ENCODE peak calls at places on chromosomes 3 and 15, in four cellular contexts. L, K, D and U are unnamed samples.

GRCh38 chr3:139292933-139293664 is 50.7 kb upstream of the MRPS22 start:
- DNase-seq in D (no peak), L (no peak), K (no peak), U (no peak)

GRCh38 chr3:32725721-32726120 is 40.7 kb downstream of the CNOT10 start:
- DNase-seq in L (no peak), D (no peak), K (no peak), U (no peak)

GRCh38 chr15:99248000-99248727 is 1.2 kb downstream of the TTC23 start:
- DNase-seq in D (no peak), K (no peak), L (no peak), U (no peak)

GRCh38 chr3:186298876-186299275 is 63.2 kb downstream of the DGKG start:
- DNase-seq in K (no peak), D (no peak), L (no peak), U (no peak)

GRCh38 chr3:105944721-105945120 is 75.9 kb upstream of the CBLB start:
- DNase-seq in D (no peak), L (no peak), K (no peak), U (no peak)

GRCh38 chr15:32979710-32980109 is 214.8 kb downstream of the FMN1 start:
- DNase-seq in K (no peak), D (no peak), L (no peak), U (no peak)

GRCh38 chr3:136428167-136428566 is 178.0 kb downstream of the PCCB start:
- DNase-seq in D (no peak), L (no peak), K (no peak), U (no peak)

GRCh38 chr3:107429330-107430181 is 52.3 kb downstream of the CCDC54 start:
- DNase-seq in D (no peak), K (peak), L (peak), U (peak)

GRCh38 chr15:74127255-74127953 is 3.0 kb upstream of the ISLR2 start:
- DNase-seq in D (peak), L (peak), K (peak), U (peak)

GRCh38 chr3:32026583-32026982 is 45.0 kb downstream of the ZNF860 start:
- DNase-seq in D (no peak), L (no peak), K (no peak), U (no peak)

GRCh38 chr3:63193647-63194046 is 84.5 kb upstream of the SYNPR start:
- DNase-seq in D (peak), L (no peak), K (no peak), U (no peak)

GRCh38 chr15:64019764-64020163 is 26.5 kb downstream of the DAPK2 start:
- DNase-seq in D (peak), K (no peak), L (peak), U (no peak)

GRCh38 chr3:481680-482079 is 285.1 kb downstream of the CHL1 start:
- DNase-seq in L (no peak), D (no peak), K (no peak), U (no peak)

GRCh38 chr3:147735662-147736061 is 326.5 kb downstream of the ZIC1 start:
- DNase-seq in D (no peak), L (no peak), K (no peak), U (no peak)